ENCODE peak calls at places on chromosomes 11 and 22, in six cellular contexts. One of them, this sample, is unnamed.

GRCh38 chr11:120229451-120230424 is 10.2 kb upstream of the POU2F3 start:
- DNase-seq in GM23248: peak; percentile 52
- DNase-seq in MM.1S: peak; percentile 16
- DNase-seq in left lung: no peak
- DNase-seq in Peyer's patch: no peak
- DNase-seq in SJCRH30: no peak
- DNase-seq in this sample: no peak

GRCh38 chr11:114315749-114316368 is 19.7 kb downstream of the NNMT start:
- DNase-seq in Peyer's patch: no peak
- DNase-seq in MM.1S: no peak
- DNase-seq in GM23248: peak; percentile 36
- DNase-seq in SJCRH30: no peak
- DNase-seq in left lung: no peak
- DNase-seq in this sample: no peak

GRCh38 chr22:42473484-42474193 is 41.4 kb upstream of the NFAM1 start:
- DNase-seq in MM.1S: peak; percentile 44
- DNase-seq in Peyer's patch: no peak
- DNase-seq in GM23248: peak; percentile 77
- DNase-seq in SJCRH30: peak; percentile 24
- DNase-seq in left lung: no peak
- DNase-seq in this sample: no peak

GRCh38 chr22:48756146-48757111 is 1071.2 kb downstream of the BRD1 start:
- DNase-seq in Peyer's patch: peak; percentile 34
- DNase-seq in left lung: no peak
- DNase-seq in MM.1S: no peak
- DNase-seq in GM23248: no peak
- DNase-seq in SJCRH30: no peak
- DNase-seq in this sample: no peak

GRCh38 chr11:78020248-78020647 is 2.8 kb downstream of the KCTD14 start:
- DNase-seq in GM23248: no peak
- DNase-seq in MM.1S: no peak
- DNase-seq in left lung: no peak
- DNase-seq in Peyer's patch: no peak
- DNase-seq in SJCRH30: no peak
- DNase-seq in this sample: no peak

GRCh38 chr11:7640826-7641225 is 32.5 kb downstream of the CYB5R2 start:
- DNase-seq in left lung: no peak
- DNase-seq in GM23248: no peak
- DNase-seq in MM.1S: no peak
- DNase-seq in SJCRH30: no peak
- DNase-seq in Peyer's patch: peak; percentile 68
- DNase-seq in this sample: no peak

GRCh38 chr22:48362736-48363404 is 1464.8 kb downstream of the BRD1 start:
- DNase-seq in Peyer's patch: peak; percentile 25
- DNase-seq in MM.1S: no peak
- DNase-seq in GM23248: no peak
- DNase-seq in left lung: no peak
- DNase-seq in SJCRH30: no peak
- DNase-seq in this sample: peak; percentile 27

GRCh38 chr11:112877561-112877960 is 83.7 kb upstream of the NCAM1 start:
- DNase-seq in SJCRH30: peak; percentile 45
- DNase-seq in GM23248: no peak
- DNase-seq in MM.1S: no peak
- DNase-seq in left lung: no peak
- DNase-seq in Peyer's patch: no peak
- DNase-seq in this sample: no peak

GRCh38 chr11:86230196-86230813 is 14.2 kb upstream of the EED start:
- DNase-seq in SJCRH30: no peak
- DNase-seq in left lung: no peak
- DNase-seq in GM23248: peak; percentile 28
- DNase-seq in Peyer's patch: no peak
- DNase-seq in MM.1S: no peak
- DNase-seq in this sample: no peak

GRCh38 chr11:128207861-128208321 is 379.5 kb downstream of the ETS1 start:
- DNase-seq in left lung: no peak
- DNase-seq in MM.1S: no peak
- DNase-seq in GM23248: peak; percentile 85
- DNase-seq in SJCRH30: no peak
- DNase-seq in Peyer's patch: no peak
- DNase-seq in this sample: no peak

GRCh38 chr11:72568861-72569260 is 105.4 kb downstream of the PDE2A start:
- DNase-seq in SJCRH30: no peak
- DNase-seq in GM23248: peak; percentile 64
- DNase-seq in MM.1S: no peak
- DNase-seq in Peyer's patch: no peak
- DNase-seq in left lung: no peak
- DNase-seq in this sample: no peak

GRCh38 chr11:11407065-11407737 is 54.2 kb upstream of the CSNK2A3 start:
- DNase-seq in MM.1S: no peak
- DNase-seq in GM23248: no peak
- DNase-seq in left lung: no peak
- DNase-seq in Peyer's patch: no peak
- DNase-seq in SJCRH30: no peak
- DNase-seq in this sample: no peak

GRCh38 chr22:43580351-43580750 is 168.5 kb downstream of the MPPED1 start:
- DNase-seq in SJCRH30: no peak
- DNase-seq in Peyer's patch: no peak
- DNase-seq in MM.1S: no peak
- DNase-seq in GM23248: no peak
- DNase-seq in left lung: no peak
- DNase-seq in this sample: no peak

GRCh38 chr11:132008226-132008625 is 637.8 kb downstream of the NTM start:
- DNase-seq in Peyer's patch: no peak
- DNase-seq in GM23248: no peak
- DNase-seq in left lung: no peak
- DNase-seq in SJCRH30: no peak
- DNase-seq in MM.1S: no peak
- DNase-seq in this sample: no peak

GRCh38 chr11:110711776-110712642 is at the start of gene ARHGAP20:
- DNase-seq in left lung: peak; percentile 91
- DNase-seq in GM23248: peak; percentile 87
- DNase-seq in SJCRH30: no peak
- DNase-seq in MM.1S: peak; percentile 88
- DNase-seq in Peyer's patch: peak; percentile 80
- DNase-seq in this sample: peak; percentile 54

GRCh38 chr11:47152953-47153950 is 23.4 kb downstream of the ARFGAP2 start:
- DNase-seq in SJCRH30: peak; percentile 84
- DNase-seq in Peyer's patch: peak; percentile 88
- DNase-seq in left lung: no peak
- DNase-seq in GM23248: peak; percentile 85
- DNase-seq in MM.1S: peak; percentile 49
- DNase-seq in this sample: peak; percentile 79

GRCh38 chr11:12289667-12290476 is 87.5 kb upstream of the PARVA start:
- DNase-seq in Peyer's patch: no peak
- DNase-seq in MM.1S: no peak
- DNase-seq in SJCRH30: no peak
- DNase-seq in left lung: no peak
- DNase-seq in GM23248: no peak
- DNase-seq in this sample: no peak

GRCh38 chr11:37184371-37184770 is 586.3 kb upstream of the RAG2 start:
- DNase-seq in MM.1S: no peak
- DNase-seq in Peyer's patch: no peak
- DNase-seq in SJCRH30: no peak
- DNase-seq in GM23248: no peak
- DNase-seq in left lung: no peak
- DNase-seq in this sample: no peak

GRCh38 chr11:111840143-111840542 is 31.2 kb downstream of the ALG9 start:
- DNase-seq in GM23248: peak; percentile 38
- DNase-seq in SJCRH30: no peak
- DNase-seq in Peyer's patch: no peak
- DNase-seq in left lung: no peak
- DNase-seq in MM.1S: no peak
- DNase-seq in this sample: no peak

GRCh38 chr11:108757630-108758029 is 92.8 kb downstream of the DDX10 start:
- DNase-seq in GM23248: no peak
- DNase-seq in Peyer's patch: no peak
- DNase-seq in SJCRH30: no peak
- DNase-seq in MM.1S: no peak
- DNase-seq in left lung: no peak
- DNase-seq in this sample: no peak

GRCh38 chr11:28632338-28632737 is 524.1 kb downstream of the METTL15 start:
- DNase-seq in GM23248: peak; percentile 54
- DNase-seq in MM.1S: no peak
- DNase-seq in Peyer's patch: no peak
- DNase-seq in left lung: no peak
- DNase-seq in SJCRH30: no peak
- DNase-seq in this sample: no peak

GRCh38 chr11:96318399-96318798 is 24.6 kb downstream of the MAML2 start:
- DNase-seq in SJCRH30: no peak
- DNase-seq in GM23248: no peak
- DNase-seq in MM.1S: no peak
- DNase-seq in left lung: no peak
- DNase-seq in Peyer's patch: no peak
- DNase-seq in this sample: no peak

GRCh38 chr11:92226331-92227232 is 2.0 kb downstream of the FAT3 start:
- DNase-seq in left lung: peak; percentile 77
- DNase-seq in Peyer's patch: no peak
- DNase-seq in SJCRH30: peak; percentile 54
- DNase-seq in GM23248: peak; percentile 55
- DNase-seq in MM.1S: no peak
- DNase-seq in this sample: no peak

GRCh38 chr11:92222701-92223100 is 1.9 kb upstream of the FAT3 start:
- DNase-seq in GM23248: no peak
- DNase-seq in left lung: no peak
- DNase-seq in Peyer's patch: no peak
- DNase-seq in SJCRH30: no peak
- DNase-seq in MM.1S: no peak
- DNase-seq in this sample: no peak

GRCh38 chr11:92225563-92226308 is 1.1 kb downstream of the FAT3 start:
- DNase-seq in GM23248: peak; percentile 34
- DNase-seq in Peyer's patch: no peak
- DNase-seq in left lung: peak; percentile 76
- DNase-seq in SJCRH30: peak; percentile 65
- DNase-seq in MM.1S: no peak
- DNase-seq in this sample: no peak

GRCh38 chr11:92225206-92225562 is 566 bp downstream of the FAT3 start:
- DNase-seq in GM23248: no peak
- DNase-seq in left lung: peak; percentile 81
- DNase-seq in SJCRH30: peak; percentile 45
- DNase-seq in Peyer's patch: no peak
- DNase-seq in MM.1S: no peak
- DNase-seq in this sample: no peak

GRCh38 chr11:92224394-92225205 is at the start of gene FAT3:
- DNase-seq in MM.1S: no peak
- DNase-seq in GM23248: peak; percentile 65
- DNase-seq in Peyer's patch: no peak
- DNase-seq in SJCRH30: peak; percentile 75
- DNase-seq in left lung: peak; percentile 73
- DNase-seq in this sample: no peak
- H3K27me3 ChIP-seq in MM.1S: no peaks in the 10 kb centered on the region
- H3K27me3 ChIP-seq in GM23248: peaks cover 77% of the 10 kb centered on the region
- H3K27me3 ChIP-seq in Peyer's patch: peaks cover 15% of the 10 kb centered on the region
- H3K27me3 ChIP-seq in SJCRH30: no peaks in the 10 kb centered on the region
- H3K27me3 ChIP-seq in left lung: peaks cover 31% of the 10 kb centered on the region
- H3K27me3 ChIP-seq in this sample: no peaks in the 10 kb centered on the region

DNA sequence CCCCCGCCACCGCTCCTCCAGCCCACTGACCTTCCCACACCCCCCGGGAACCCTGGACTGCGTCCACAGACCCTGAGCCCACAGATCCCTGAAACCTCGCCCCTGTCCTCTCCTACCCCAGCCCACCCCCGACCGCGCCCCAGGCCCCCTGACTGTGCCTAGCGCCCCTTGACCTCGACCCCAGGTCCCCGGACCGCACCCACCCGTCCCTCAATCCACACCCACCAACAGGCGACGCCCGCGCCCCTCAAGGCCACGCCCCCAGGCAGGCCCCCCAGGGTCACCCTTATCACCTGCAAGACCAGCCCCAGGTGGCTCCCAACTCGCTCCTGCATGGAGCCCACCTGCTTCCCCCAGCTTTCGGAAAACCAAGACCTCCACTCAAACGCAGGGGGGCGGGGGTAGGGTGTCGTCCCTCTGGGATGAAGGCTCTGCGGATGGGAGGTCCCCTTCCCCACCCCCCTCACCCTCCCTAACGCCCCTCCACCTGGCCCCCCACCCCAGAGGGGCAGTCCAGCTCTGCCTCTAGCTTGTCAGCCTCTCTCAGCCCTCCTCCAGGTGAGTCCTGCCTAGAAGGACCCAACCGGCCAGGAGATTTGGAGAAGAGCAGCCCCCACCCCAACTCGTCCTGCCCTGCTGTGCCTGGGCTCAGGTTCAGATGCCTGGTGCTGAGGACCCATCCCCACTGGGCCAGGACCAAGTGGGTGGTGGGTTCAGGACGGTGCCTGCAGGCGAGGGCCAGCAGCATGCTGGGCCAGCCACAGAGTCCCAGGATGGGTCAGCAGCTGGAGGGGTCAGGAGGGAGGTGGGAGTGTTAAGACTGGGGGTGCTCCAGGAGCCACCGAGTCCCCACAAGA is 3.1 kb upstream of the IL17REL start:
- DNase-seq in MM.1S: no peak
- DNase-seq in SJCRH30: peak; percentile 4
- DNase-seq in Peyer's patch: no peak
- DNase-seq in GM23248: no peak
- DNase-seq in left lung: no peak
- DNase-seq in this sample: no peak
- H3K27me3 ChIP-seq in MM.1S: peaks cover 89% of the 10 kb centered on the region
- H3K27me3 ChIP-seq in SJCRH30: peaks cover 14% of the 10 kb centered on the region
- H3K27me3 ChIP-seq in Peyer's patch: peaks cover 30% of the 10 kb centered on the region
- H3K27me3 ChIP-seq in GM23248: peaks cover 55% of the 10 kb centered on the region
- H3K27me3 ChIP-seq in left lung: peaks cover 48% of the 10 kb centered on the region
- H3K27me3 ChIP-seq in this sample: peaks cover 74% of the 10 kb centered on the region

DNA sequence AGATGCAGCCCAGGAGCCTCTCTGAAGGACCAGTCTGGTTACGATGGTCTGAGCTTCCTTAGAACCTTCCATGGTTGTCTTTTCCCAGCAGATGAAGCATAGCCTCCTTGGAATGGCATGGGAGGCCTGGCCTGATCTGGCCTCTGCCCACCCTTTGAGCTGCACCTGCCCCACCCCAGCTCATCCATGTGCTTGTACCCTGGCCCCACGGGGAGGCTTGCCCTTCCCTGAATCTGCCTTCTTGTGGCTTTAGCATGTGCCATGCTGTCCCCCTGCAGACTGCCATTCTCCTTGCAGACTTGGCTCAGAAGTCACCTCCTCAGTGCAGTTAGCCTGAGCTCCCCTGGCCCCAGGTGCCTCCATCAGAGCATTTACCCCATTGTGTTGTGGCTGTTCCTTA is 62.5 kb downstream of the FBLN1 start:
- DNase-seq in Peyer's patch: no peak
- DNase-seq in SJCRH30: no peak
- DNase-seq in left lung: no peak
- DNase-seq in MM.1S: no peak
- DNase-seq in GM23248: no peak
- DNase-seq in this sample: no peak
- H3K27me3 ChIP-seq in Peyer's patch: no peaks in the 10 kb centered on the region
- H3K27me3 ChIP-seq in SJCRH30: no peaks in the 10 kb centered on the region
- H3K27me3 ChIP-seq in left lung: no peaks in the 10 kb centered on the region
- H3K27me3 ChIP-seq in MM.1S: peaks cover 87% of the 10 kb centered on the region
- H3K27me3 ChIP-seq in GM23248: no peaks in the 10 kb centered on the region
- H3K27me3 ChIP-seq in this sample: no peaks in the 10 kb centered on the region

DNA sequence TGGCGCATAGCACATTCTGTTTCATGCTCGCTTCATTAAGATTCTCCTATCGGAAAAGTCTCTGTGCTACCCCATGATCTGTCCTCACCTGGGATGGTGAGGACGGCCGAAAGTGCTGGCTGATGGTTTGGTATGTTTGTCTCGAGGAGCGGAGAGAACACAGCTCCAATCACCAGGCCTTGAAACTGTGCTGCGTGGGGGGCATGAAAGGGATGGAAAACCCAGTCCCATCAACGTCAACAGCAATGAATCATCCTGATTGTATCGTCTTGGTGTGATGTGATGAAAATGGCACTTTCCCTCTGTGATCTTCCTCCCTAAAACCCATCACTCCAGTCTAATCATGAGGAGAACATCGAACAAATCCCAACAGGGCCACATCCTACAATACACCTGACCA is 8.4 kb downstream of the FXYD6 start:
- DNase-seq in Peyer's patch: no peak
- DNase-seq in MM.1S: no peak
- DNase-seq in GM23248: no peak
- DNase-seq in SJCRH30: no peak
- DNase-seq in left lung: no peak
- DNase-seq in this sample: no peak
- H3K27me3 ChIP-seq in Peyer's patch: no peaks in the 10 kb centered on the region
- H3K27me3 ChIP-seq in MM.1S: peaks cover 38% of the 10 kb centered on the region
- H3K27me3 ChIP-seq in GM23248: peaks cover 15% of the 10 kb centered on the region
- H3K27me3 ChIP-seq in SJCRH30: no peaks in the 10 kb centered on the region
- H3K27me3 ChIP-seq in left lung: no peaks in the 10 kb centered on the region
- H3K27me3 ChIP-seq in this sample: no peaks in the 10 kb centered on the region

This sample was measured in breast epithelium.